ENCODE peak calls at places on chromosome 13, in four cellular contexts. L, J, Y and S are unnamed samples.

GRCh38 chr13:75800545-75800944 is 164.4 kb downstream of the LMO7 start:
- DNase-seq in J (no peak), Y (no peak), L (no peak), S (no peak)

GRCh38 chr13:42821437-42821836 is 40.1 kb downstream of the FAM216B start:
- DNase-seq in L (no peak), Y (peak), J (no peak), S (no peak)

GRCh38 chr13:27293873-27294515 is 23.4 kb downstream of the RASL11A start:
- DNase-seq in J (peak), Y (no peak), L (no peak), S (no peak)

GRCh38 chr13:86862137-86862536 is 809.0 kb upstream of the SLITRK5 start:
- DNase-seq in L (no peak), Y (no peak), J (no peak), S (no peak)

GRCh38 chr13:74105871-74106270 is 28.3 kb downstream of the KLF12 start:
- DNase-seq in L (no peak), J (no peak), Y (no peak), S (no peak)

GRCh38 chr13:45615501-45616101 is at the start of gene ERICH6B:
- DNase-seq in J (no peak), L (no peak), Y (peak), S (no peak)

GRCh38 chr13:28466151-28466550 is 28.8 kb downstream of the FLT1 start:
- DNase-seq in Y (no peak), J (no peak), L (no peak), S (no peak)

GRCh38 chr13:44155422-44156293 is 218.0 kb upstream of the SERP2 start:
- DNase-seq in Y (peak), J (no peak), L (peak), S (peak)

GRCh38 chr13:111281751-111282311 is 38.6 kb upstream of the TEX29 start:
- DNase-seq in Y (peak), J (no peak), L (no peak), S (no peak)

GRCh38 chr13:79870766-79871165 is 389.8 kb downstream of the NDFIP2 start:
- DNase-seq in L (no peak), J (no peak), Y (peak), S (no peak)

GRCh38 chr13:37615271-37615670 is 16.7 kb upstream of the POSTN start:
- DNase-seq in L (no peak), J (no peak), Y (no peak), S (no peak)

GRCh38 chr13:95479706-95480105 is 72.8 kb upstream of the CLDN10 start:
- DNase-seq in Y (no peak), L (no peak), J (no peak), S (no peak)

GRCh38 chr13:95471960-95472359 is 80.6 kb upstream of the CLDN10 start:
- DNase-seq in L (no peak), J (no peak), Y (no peak), S (no peak)

GRCh38 chr13:95477187-95477586 is 75.3 kb upstream of the CLDN10 start:
- DNase-seq in Y (no peak), J (no peak), L (no peak), S (no peak)

GRCh38 chr13:95480131-95480545 is 72.4 kb upstream of the CLDN10 start:
- DNase-seq in L (no peak), Y (peak), J (no peak), S (no peak)

DNA sequence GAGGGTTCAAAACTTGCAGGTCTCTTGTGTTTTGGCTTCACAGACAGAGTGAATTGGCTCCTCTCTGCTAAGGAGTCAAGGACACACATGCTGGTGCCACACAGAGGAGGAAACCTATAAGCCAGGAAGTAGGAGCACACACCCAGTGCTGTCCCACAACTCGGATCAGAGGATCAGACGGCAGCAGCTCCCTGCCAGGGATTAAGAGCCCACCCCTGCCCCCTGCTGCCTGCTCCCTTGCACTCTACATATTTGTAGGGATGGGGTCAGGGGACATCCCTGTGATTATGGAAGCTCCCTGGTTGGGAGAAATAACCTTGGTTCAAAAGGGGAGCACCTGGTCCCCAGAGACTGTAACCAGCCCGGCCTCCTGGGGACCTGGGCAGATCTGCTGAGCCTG is 77.5 kb upstream of the CLDN10 start:
- DNase-seq in J (no peak), Y (no peak), L (no peak), S (no peak)
- TF ChIP-seq CTCF in J (no peak), Y (no peak), L (no peak), S (no peak)

DNA sequence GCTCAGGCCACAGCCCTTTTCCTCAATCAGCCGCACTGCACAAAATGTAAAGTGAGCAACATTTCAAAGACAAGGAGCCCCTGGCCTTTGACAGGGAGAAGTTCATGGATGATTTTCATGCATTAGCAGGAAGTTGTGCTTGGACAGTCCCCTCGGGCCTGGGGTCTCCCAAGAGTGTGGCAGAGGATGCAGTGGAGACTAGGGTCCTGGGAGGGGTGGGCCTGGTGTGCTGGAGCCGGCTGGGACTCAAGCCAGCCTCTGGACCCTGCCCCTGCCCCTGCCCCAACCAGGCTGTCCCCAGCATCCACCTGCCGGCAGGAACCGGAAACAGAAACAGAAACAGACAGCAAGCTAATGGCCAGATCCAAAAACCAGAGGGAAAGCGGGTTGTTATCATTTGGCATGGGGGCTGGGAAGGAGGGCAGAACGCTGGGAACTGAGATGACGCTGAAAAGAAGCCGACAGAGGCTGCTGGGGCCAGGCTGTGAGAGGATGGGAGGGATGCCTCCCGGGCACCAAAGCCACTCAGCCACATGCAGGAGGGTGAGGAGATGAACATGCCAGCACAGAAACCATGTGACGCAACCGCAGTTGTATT is 2.3 kb downstream of the GAS6 start:
- DNase-seq in Y (no peak), L (no peak), J (peak), S (no peak)
- TF ChIP-seq CTCF in Y (no peak), L (no peak), J (no peak), S (no peak)

GRCh38 chr13:105144020-105144419 is 1391.4 kb downstream of the EFNB2 start:
- DNase-seq in Y (no peak), J (no peak), L (no peak), S (no peak)

GRCh38 chr13:105135852-105136251 is 1399.6 kb downstream of the EFNB2 start:
- DNase-seq in L (no peak), Y (no peak), J (no peak), S (no peak)

GRCh38 chr13:105142556-105142955 is 1392.9 kb downstream of the EFNB2 start:
- DNase-seq in Y (no peak), L (no peak), J (no peak), S (no peak)

GRCh38 chr13:105139048-105139379 is 1396.4 kb downstream of the EFNB2 start:
- DNase-seq in L (no peak), Y (no peak), J (peak), S (no peak)

GRCh38 chr13:105139380-105140285 is 1395.8 kb downstream of the EFNB2 start:
- DNase-seq in Y (peak), L (no peak), J (peak), S (no peak)
- TF ChIP-seq CTCF in Y (no peak), L (peak), J (peak), S (no peak)

GRCh38 chr13:107203146-107203847 is 635.4 kb upstream of the ARGLU1 start:
- DNase-seq in L (no peak), J (no peak), Y (peak), S (no peak)
- TF ChIP-seq CTCF in L (no peak), J (peak), Y (no peak), S (no peak)

GRCh38 chr13:54184576-54184975 is 1156.0 kb downstream of the OLFM4 start:
- DNase-seq in J (no peak), Y (no peak), L (no peak), S (no peak)

GRCh38 chr13:54183728-54184127 is 1155.1 kb downstream of the OLFM4 start:
- DNase-seq in L (no peak), Y (no peak), J (no peak), S (no peak)

GRCh38 chr13:54185101-54185500 is 1156.5 kb downstream of the OLFM4 start:
- DNase-seq in J (no peak), L (no peak), Y (no peak), S (no peak)

GRCh38 chr13:54187461-54187860 is 1158.8 kb downstream of the OLFM4 start:
- DNase-seq in J (no peak), Y (no peak), L (no peak), S (no peak)

GRCh38 chr13:54185785-54186184 is 1157.2 kb downstream of the OLFM4 start:
- DNase-seq in Y (no peak), J (no peak), L (no peak), S (no peak)
- TF ChIP-seq CTCF in Y (no peak), J (no peak), L (no peak), S (no peak)

GRCh38 chr13:59477011-59477410 is 686.7 kb downstream of the DIAPH3 start:
- DNase-seq in J (no peak), L (no peak), Y (no peak), S (no peak)
- TF ChIP-seq CTCF in J (no peak), L (no peak), Y (peak), S (no peak)

DNA sequence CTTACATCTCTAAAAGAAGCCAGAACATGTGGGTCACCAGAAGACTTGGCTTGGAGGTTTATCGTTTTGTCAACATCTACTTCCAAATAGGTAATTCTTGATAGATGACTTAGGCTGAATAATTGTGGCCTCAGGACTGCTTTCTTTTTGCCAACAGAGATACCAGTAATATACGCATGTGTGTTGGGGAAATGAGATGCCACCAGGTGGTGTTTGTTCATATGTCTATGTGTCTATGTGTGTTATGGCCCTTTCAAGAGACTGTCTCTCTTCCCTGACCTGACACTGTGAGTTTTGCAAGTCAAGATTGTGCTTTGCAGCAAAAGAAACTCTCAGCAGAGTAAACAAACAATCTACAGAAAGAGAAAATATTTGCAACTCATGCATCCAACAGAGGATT is 31.6 kb upstream of the METTL21C start:
- DNase-seq in J (peak), Y (no peak), L (no peak), S (no peak)
- TF ChIP-seq CTCF in J (peak), Y (no peak), L (no peak), S (no peak)

GRCh38 chr13:36069881-36070366 is 61.3 kb downstream of the DCLK1 start:
- DNase-seq in Y (peak), J (no peak), L (no peak), S (no peak)

GRCh38 chr13:36072127-36072526 is 59.1 kb downstream of the DCLK1 start:
- DNase-seq in J (no peak), Y (no peak), L (no peak), S (no peak)

GRCh38 chr13:36072536-36072935 is 58.6 kb downstream of the DCLK1 start:
- DNase-seq in Y (no peak), L (no peak), J (no peak), S (no peak)

GRCh38 chr13:36062249-36062648 is 68.9 kb downstream of the DCLK1 start:
- DNase-seq in Y (no peak), L (no peak), J (no peak), S (no peak)

DNA sequence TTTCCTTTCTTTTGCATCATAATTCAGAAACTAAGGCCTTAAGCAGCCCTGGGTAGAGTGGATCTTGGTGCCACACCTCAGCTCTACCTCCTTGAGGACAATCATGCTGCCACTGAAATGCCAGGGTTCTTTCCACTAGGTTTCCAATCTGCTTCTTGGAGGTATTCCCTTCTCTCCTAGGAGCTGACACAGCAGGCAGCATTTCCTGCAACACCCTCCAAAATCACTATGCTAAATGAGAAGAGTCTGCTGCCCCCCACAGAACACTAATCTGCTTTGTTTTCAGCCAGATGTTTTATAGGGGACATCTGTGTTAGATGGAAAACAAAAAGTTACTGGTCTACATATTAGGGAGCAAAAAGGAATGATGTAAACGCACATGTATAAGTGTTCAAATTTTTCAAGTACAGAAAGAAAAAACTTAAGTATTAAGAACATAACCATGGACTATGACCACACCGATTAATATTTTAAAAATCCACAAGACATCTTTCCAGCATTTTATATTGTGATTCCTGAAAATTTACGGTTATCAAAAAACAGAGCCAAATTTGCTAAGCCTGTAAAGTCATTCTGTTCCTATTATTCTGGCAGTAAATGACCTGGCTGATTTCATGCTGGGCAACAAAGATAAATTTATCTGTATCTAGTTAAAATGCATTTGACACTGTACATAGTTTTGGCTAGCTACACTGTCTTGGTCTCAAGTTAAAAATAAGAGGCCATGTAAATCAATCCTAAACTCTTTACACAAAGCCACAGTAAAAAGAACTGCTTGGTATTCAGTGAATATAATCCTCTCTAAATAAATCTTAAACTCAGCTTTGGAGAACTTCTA is 63.3 kb downstream of the DCLK1 start:
- DNase-seq in L (no peak), J (no peak), Y (peak), S (no peak)
- TF ChIP-seq CTCF in L (no peak), J (no peak), Y (no peak), S (no peak)

GRCh38 chr13:41613471-41613870 is 156.1 kb downstream of the RGCC start:
- DNase-seq in J (no peak), Y (no peak), L (no peak), S (no peak)

GRCh38 chr13:41614671-41615519 is 157.5 kb downstream of the RGCC start:
- DNase-seq in J (no peak), L (no peak), Y (peak), S (no peak)

GRCh38 chr13:41615520-41615838 is 158.1 kb downstream of the RGCC start:
- DNase-seq in L (no peak), Y (no peak), J (no peak), S (no peak)

GRCh38 chr13:41611385-41611784 is 154.0 kb downstream of the RGCC start:
- DNase-seq in L (no peak), J (no peak), Y (no peak), S (no peak)

DNA sequence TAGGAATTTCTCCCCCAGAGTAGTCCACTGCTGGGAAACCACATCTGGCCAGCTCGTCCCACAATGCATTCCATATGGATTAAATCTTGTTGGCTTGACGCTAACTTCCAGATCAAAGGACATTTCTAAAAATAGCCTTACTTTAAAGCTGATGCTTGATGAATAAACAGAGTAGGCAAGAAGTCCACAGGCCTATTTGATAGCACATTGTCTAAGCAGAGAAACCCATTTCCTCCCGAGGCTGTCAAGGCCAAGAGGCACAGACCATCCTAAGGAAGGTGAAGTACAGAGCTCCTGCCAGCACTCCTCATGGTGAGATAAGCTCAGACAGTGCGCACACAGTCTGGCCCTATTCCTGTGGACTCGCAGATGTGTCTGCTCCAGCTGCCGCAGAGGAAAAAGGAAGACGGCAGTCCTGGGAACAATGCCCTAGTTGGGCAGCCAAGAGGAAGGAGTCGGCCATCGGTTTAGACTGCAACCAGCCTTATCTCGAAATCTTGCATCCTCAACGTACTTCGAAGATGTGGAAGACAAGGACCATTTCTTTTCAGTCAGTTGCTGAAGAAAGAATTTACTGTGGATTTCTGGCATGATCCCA is 156.7 kb downstream of the RGCC start:
- DNase-seq in J (no peak), Y (peak), L (no peak), S (no peak)
- TF ChIP-seq CTCF in J (no peak), Y (no peak), L (no peak), S (no peak)